ENCODE peak calls at places on chromosomes 4 and X, in six cellular contexts. U is thoracic aorta, S is OCI-LY7, Q is mammary epithelial cell, K is fibroblast of lung, D is cardiac muscle cell. Z is an unnamed sample.

GRCh38 chr4:188127157-188127874 is 11.9 kb upstream of the TRIML1 start:
- DNase-seq in U (no peak), S (no peak), Q (peak; percentile 96), K (peak; percentile 57), D (peak; percentile 29), Z (no peak)

GRCh38 chr4:66489783-66490452 is 819.6 kb upstream of the EPHA5 start:
- DNase-seq in U (no peak), S (no peak), Q (peak; percentile 32), K (peak; percentile 92), D (peak; percentile 81), Z (no peak)

GRCh38 chrX:46279925-46280313 is 265.3 kb downstream of the ZNF674 start:
- DNase-seq in U (no peak), S (no peak), Q (peak; percentile 78), K (peak; percentile 63), D (peak; percentile 20), Z (no peak)

GRCh38 chr4:152479428-152480026 is 56.4 kb downstream of the FBXW7 start:
- DNase-seq in U (no peak), S (no peak), Q (no peak), K (peak; percentile 83), D (peak; percentile 88), Z (no peak)

GRCh38 chr4:153212755-153213154 is 8.5 kb downstream of the TRIM2 start:
- DNase-seq in U (no peak), S (no peak), Q (peak; percentile 60), K (no peak), D (no peak), Z (no peak)

GRCh38 chr4:102627831-102628523 is 126.8 kb downstream of the NFKB1 start:
- DNase-seq in U (no peak), S (no peak), Q (peak; percentile 97), K (peak; percentile 85), D (peak; percentile 58), Z (no peak)

GRCh38 chr4:128844931-128845330 is 35.4 kb downstream of the JADE1 start:
- DNase-seq in U (no peak), S (no peak), Q (no peak), K (no peak), D (no peak), Z (no peak)

GRCh38 chr4:184253072-184253420 is 35.4 kb upstream of the ENPP6 start:
- DNase-seq in U (no peak), S (no peak), Q (no peak), K (no peak), D (no peak), Z (no peak)

GRCh38 chr4:36651253-36651652 is 369.8 kb downstream of the DTHD1 start:
- DNase-seq in U (no peak), S (no peak), Q (peak; percentile 3), K (no peak), D (no peak), Z (no peak)

GRCh38 chr4:6641164-6641970 is 882 bp downstream of the MRFAP1 start:
- DNase-seq in U (no peak), S (peak; percentile 52), Q (peak; percentile 72), K (peak; percentile 56), D (peak; percentile 52), Z (peak; percentile 68)

GRCh38 chr4:113289736-113290135 is 240.3 kb downstream of the ANK2 start:
- DNase-seq in U (no peak), S (no peak), Q (no peak), K (peak; percentile 55), D (peak; percentile 70), Z (no peak)

GRCh38 chrX:144732588-144732987 is 514.7 kb upstream of the SPANXN1 start:
- DNase-seq in U (no peak), S (no peak), Q (peak; percentile 87), K (no peak), D (no peak), Z (no peak)

GRCh38 chr4:165991325-165992180 is 118.5 kb downstream of the TLL1 start:
- DNase-seq in U (no peak), S (no peak), Q (no peak), K (peak; percentile 60), D (peak; percentile 26), Z (no peak)

GRCh38 chr4:38547052-38547451 is 116.9 kb upstream of the KLF3 start:
- DNase-seq in U (no peak), S (no peak), Q (no peak), K (no peak), D (no peak), Z (no peak)

GRCh38 chr4:37837446-37837845 is 11.0 kb downstream of the PGM2 start:
- DNase-seq in U (no peak), S (peak; percentile 35), Q (peak; percentile 21), K (peak; percentile 90), D (peak; percentile 92), Z (no peak)

GRCh38 chr4:130511776-130512175 is 1415.8 kb downstream of the C4orf33 start:
- DNase-seq in U (no peak), S (no peak), Q (no peak), K (no peak), D (peak; percentile 7), Z (no peak)

GRCh38 chr4:122341906-122342305 is 36.9 kb upstream of the ADAD1 start:
- DNase-seq in U (no peak), S (no peak), Q (peak; percentile 78), K (peak; percentile 88), D (peak; percentile 84), Z (no peak)

GRCh38 chrX:9942086-9942485 is 25.1 kb upstream of the CLDN34 start:
- DNase-seq in U (no peak), S (no peak), Q (no peak), K (no peak), D (no peak), Z (no peak)

GRCh38 chr4:123994917-123995316 is 598.3 kb downstream of the SPRY1 start:
- DNase-seq in U (no peak), S (no peak), Q (no peak), K (peak; percentile 9), D (no peak), Z (no peak)

DNA sequence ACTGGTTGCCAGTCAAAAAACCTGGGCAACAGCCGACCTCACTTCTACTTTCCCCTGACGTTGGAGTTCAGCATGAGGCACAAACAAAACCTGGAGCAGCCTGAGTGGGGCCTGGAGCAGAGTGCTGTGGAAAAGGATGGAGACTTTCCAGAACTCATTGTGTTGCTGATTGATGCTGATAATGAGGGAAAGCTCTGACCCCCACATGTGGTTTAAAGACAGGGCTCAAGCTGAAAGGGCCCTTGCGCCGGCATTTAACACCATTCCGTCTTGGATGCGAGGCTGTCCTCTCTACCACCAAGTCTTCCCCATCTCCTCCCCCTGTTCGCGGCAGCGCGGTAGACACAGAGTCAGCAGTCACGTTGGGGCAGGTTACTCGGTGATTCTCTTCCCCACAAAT is 630 bp downstream of the CCDC158 start:
- DNase-seq in U (no peak), S (no peak), Q (no peak), K (no peak), D (peak; percentile 29), Z (no peak)
- H3K4me3 ChIP-seq in U (peak overlapping the region; percentile 89), S (no peak overlapping the region), Q (no peak overlapping the region), K (no peak overlapping the region), D (no peak overlapping the region), Z (peak overlapping the region; percentile 58)

GRCh38 chr4:73615613-73616012 is 4.6 kb downstream of the RASSF6 start:
- DNase-seq in U (no peak), S (peak; percentile 52), Q (peak; percentile 73), K (no peak), D (no peak), Z (no peak)

GRCh38 chr4:73619351-73619750 is 885 bp downstream of the RASSF6 start:
- DNase-seq in U (no peak), S (peak; percentile 70), Q (no peak), K (no peak), D (no peak), Z (no peak)

GRCh38 chr4:73617256-73617655 is 3.0 kb downstream of the RASSF6 start:
- DNase-seq in U (no peak), S (peak; percentile 75), Q (peak; percentile 66), K (no peak), D (no peak), Z (no peak)

GRCh38 chr4:73621357-73621756 is 1.1 kb upstream of the RASSF6 start:
- DNase-seq in U (no peak), S (no peak), Q (no peak), K (no peak), D (no peak), Z (no peak)

GRCh38 chr4:73620115-73620792 is at the start of gene RASSF6:
- DNase-seq in U (no peak), S (peak; percentile 86), Q (peak; percentile 91), K (peak; percentile 20), D (no peak), Z (peak; percentile 88)
- H3K27ac ChIP-seq in U (no peak within 1 kb of the TSS), S (peak within 1 kb of the TSS; percentile 100), Q (peak within 1 kb of the TSS; percentile 77), K (no peak within 1 kb of the TSS), D (no peak within 1 kb of the TSS), Z (peak within 1 kb of the TSS; percentile 20)

GRCh38 chr4:1611501-1611870 is 72.6 kb downstream of the FAM53A start:
- DNase-seq in U (no peak), S (no peak), Q (no peak), K (no peak), D (no peak), Z (no peak)
- TF ChIP-seq CTCF in U (no peak), S (no peak), Q (no peak), K (no peak), D (no peak), Z (no peak)

GRCh38 chr4:48047421-48047844 is 30.9 kb downstream of the NIPAL1 start:
- DNase-seq in U (no peak), S (peak; percentile 90), Q (no peak), K (no peak), D (peak; percentile 10), Z (no peak)

GRCh38 chr4:48044298-48044697 is 27.7 kb downstream of the NIPAL1 start:
- DNase-seq in U (no peak), S (no peak), Q (no peak), K (no peak), D (no peak), Z (no peak)

GRCh38 chr4:48049483-48049882 is 32.9 kb downstream of the NIPAL1 start:
- DNase-seq in U (no peak), S (no peak), Q (no peak), K (no peak), D (no peak), Z (no peak)

GRCh38 chr4:48046059-48046458 is 29.5 kb downstream of the NIPAL1 start:
- DNase-seq in U (no peak), S (no peak), Q (no peak), K (no peak), D (no peak), Z (no peak)

GRCh38 chr4:48047896-48048295 is 31.3 kb downstream of the NIPAL1 start:
- DNase-seq in U (no peak), S (peak; percentile 28), Q (no peak), K (no peak), D (no peak), Z (no peak)
- H3K4me3 ChIP-seq in U (no peak overlapping the region), S (peak overlapping the region; percentile 38), Q (no peak overlapping the region), K (no peak overlapping the region), D (no peak overlapping the region), Z (no peak overlapping the region)

GRCh38 chrX:2495595-2495994 is 5.2 kb downstream of the DHRSX start:
- DNase-seq in U (no peak), S (no peak), Q (no peak), K (no peak), D (no peak), Z (no peak)
- H3K27ac ChIP-seq in U (no peak overlapping the region), S (no peak overlapping the region), Q (no peak overlapping the region), K (no peak overlapping the region), D (peak overlapping the region; percentile 43), Z (no peak overlapping the region)